ENCODE peak calls at places on chromosomes 4 and X, in nine cellular contexts. One of them, this sample, is unnamed. For H3K4me1, the result is how much of the 10 kb centered on the place peaks cover.

GRCh38 chr4:132564920-132565319 is 584.2 kb upstream of the PCDH10 start:
- DNase-seq in left ventricle myocardium inferior: no peak
- DNase-seq in small intestine: no peak
- DNase-seq in fibroblast of lung: no peak
- DNase-seq in uterus: no peak
- DNase-seq in aorta: no peak
- DNase-seq in kidney: no peak
- DNase-seq in hepatocyte: peak
- DNase-seq in gastrocnemius medialis: no peak
- DNase-seq in this sample: no peak

GRCh38 chr4:153142700-153143438 is 61.4 kb upstream of the TRIM2 start:
- DNase-seq in left ventricle myocardium inferior: peak
- DNase-seq in small intestine: peak
- DNase-seq in fibroblast of lung: peak
- DNase-seq in uterus: peak
- DNase-seq in aorta: peak
- DNase-seq in kidney: peak
- DNase-seq in hepatocyte: peak
- DNase-seq in gastrocnemius medialis: peak
- DNase-seq in this sample: peak

GRCh38 chrX:42944381-42944998 is 166.5 kb upstream of the PPP1R2C start:
- DNase-seq in left ventricle myocardium inferior: no peak
- DNase-seq in small intestine: peak
- DNase-seq in fibroblast of lung: no peak
- DNase-seq in uterus: no peak
- DNase-seq in aorta: no peak
- DNase-seq in kidney: no peak
- DNase-seq in hepatocyte: no peak
- DNase-seq in gastrocnemius medialis: no peak
- DNase-seq in this sample: no peak

GRCh38 chr4:36737691-36738090 is 456.3 kb downstream of the DTHD1 start:
- DNase-seq in left ventricle myocardium inferior: no peak
- DNase-seq in small intestine: no peak
- DNase-seq in fibroblast of lung: no peak
- DNase-seq in uterus: no peak
- DNase-seq in aorta: no peak
- DNase-seq in kidney: no peak
- DNase-seq in hepatocyte: no peak
- DNase-seq in gastrocnemius medialis: no peak
- DNase-seq in this sample: no peak

GRCh38 chrX:68732906-68733493 is 85.5 kb downstream of the STARD8 start:
- DNase-seq in left ventricle myocardium inferior: peak
- DNase-seq in small intestine: peak
- DNase-seq in fibroblast of lung: peak
- DNase-seq in uterus: peak
- DNase-seq in aorta: no peak
- DNase-seq in kidney: peak
- DNase-seq in hepatocyte: peak
- DNase-seq in gastrocnemius medialis: no peak
- DNase-seq in this sample: peak

GRCh38 chr4:173990879-173991231 is 292.6 kb downstream of the FBXO8 start:
- DNase-seq in left ventricle myocardium inferior: peak
- DNase-seq in small intestine: no peak
- DNase-seq in fibroblast of lung: no peak
- DNase-seq in uterus: peak
- DNase-seq in aorta: no peak
- DNase-seq in kidney: peak
- DNase-seq in hepatocyte: peak
- DNase-seq in gastrocnemius medialis: no peak
- DNase-seq in this sample: peak

GRCh38 chrX:40423299-40423698 is 157.5 kb upstream of the ATP6AP2 start:
- DNase-seq in left ventricle myocardium inferior: no peak
- DNase-seq in small intestine: no peak
- DNase-seq in fibroblast of lung: peak
- DNase-seq in uterus: no peak
- DNase-seq in aorta: no peak
- DNase-seq in kidney: no peak
- DNase-seq in hepatocyte: no peak
- DNase-seq in gastrocnemius medialis: no peak
- DNase-seq in this sample: no peak

GRCh38 chr4:154908168-154908567 is 127.1 kb downstream of the RBM46 start:
- DNase-seq in left ventricle myocardium inferior: no peak
- DNase-seq in small intestine: no peak
- DNase-seq in fibroblast of lung: peak
- DNase-seq in uterus: no peak
- DNase-seq in aorta: no peak
- DNase-seq in kidney: no peak
- DNase-seq in hepatocyte: peak
- DNase-seq in gastrocnemius medialis: no peak
- DNase-seq in this sample: no peak

GRCh38 chr4:72031868-72032619 is at the start of gene NPFFR2:
- DNase-seq in left ventricle myocardium inferior: peak
- DNase-seq in small intestine: no peak
- DNase-seq in fibroblast of lung: peak
- DNase-seq in uterus: no peak
- DNase-seq in aorta: peak
- DNase-seq in kidney: peak
- DNase-seq in hepatocyte: peak
- DNase-seq in gastrocnemius medialis: no peak
- DNase-seq in this sample: peak

GRCh38 chr4:94635172-94635571 is 122.6 kb upstream of the BMPR1B start:
- DNase-seq in left ventricle myocardium inferior: no peak
- DNase-seq in small intestine: no peak
- DNase-seq in fibroblast of lung: peak
- DNase-seq in uterus: no peak
- DNase-seq in aorta: no peak
- DNase-seq in kidney: no peak
- DNase-seq in hepatocyte: no peak
- DNase-seq in gastrocnemius medialis: no peak
- DNase-seq in this sample: no peak

GRCh38 chrX:105462191-105462590 is 241.7 kb upstream of the TEX13A start:
- DNase-seq in left ventricle myocardium inferior: no peak
- DNase-seq in small intestine: no peak
- DNase-seq in fibroblast of lung: peak
- DNase-seq in uterus: no peak
- DNase-seq in aorta: no peak
- DNase-seq in kidney: no peak
- DNase-seq in hepatocyte: no peak
- DNase-seq in gastrocnemius medialis: no peak
- DNase-seq in this sample: no peak

GRCh38 chr4:13921805-13922204 is 294.3 kb upstream of the BOD1L1 start:
- DNase-seq in left ventricle myocardium inferior: no peak
- DNase-seq in small intestine: no peak
- DNase-seq in fibroblast of lung: peak
- DNase-seq in uterus: no peak
- DNase-seq in aorta: no peak
- DNase-seq in kidney: no peak
- DNase-seq in hepatocyte: peak
- DNase-seq in gastrocnemius medialis: no peak
- DNase-seq in this sample: no peak

DNA sequence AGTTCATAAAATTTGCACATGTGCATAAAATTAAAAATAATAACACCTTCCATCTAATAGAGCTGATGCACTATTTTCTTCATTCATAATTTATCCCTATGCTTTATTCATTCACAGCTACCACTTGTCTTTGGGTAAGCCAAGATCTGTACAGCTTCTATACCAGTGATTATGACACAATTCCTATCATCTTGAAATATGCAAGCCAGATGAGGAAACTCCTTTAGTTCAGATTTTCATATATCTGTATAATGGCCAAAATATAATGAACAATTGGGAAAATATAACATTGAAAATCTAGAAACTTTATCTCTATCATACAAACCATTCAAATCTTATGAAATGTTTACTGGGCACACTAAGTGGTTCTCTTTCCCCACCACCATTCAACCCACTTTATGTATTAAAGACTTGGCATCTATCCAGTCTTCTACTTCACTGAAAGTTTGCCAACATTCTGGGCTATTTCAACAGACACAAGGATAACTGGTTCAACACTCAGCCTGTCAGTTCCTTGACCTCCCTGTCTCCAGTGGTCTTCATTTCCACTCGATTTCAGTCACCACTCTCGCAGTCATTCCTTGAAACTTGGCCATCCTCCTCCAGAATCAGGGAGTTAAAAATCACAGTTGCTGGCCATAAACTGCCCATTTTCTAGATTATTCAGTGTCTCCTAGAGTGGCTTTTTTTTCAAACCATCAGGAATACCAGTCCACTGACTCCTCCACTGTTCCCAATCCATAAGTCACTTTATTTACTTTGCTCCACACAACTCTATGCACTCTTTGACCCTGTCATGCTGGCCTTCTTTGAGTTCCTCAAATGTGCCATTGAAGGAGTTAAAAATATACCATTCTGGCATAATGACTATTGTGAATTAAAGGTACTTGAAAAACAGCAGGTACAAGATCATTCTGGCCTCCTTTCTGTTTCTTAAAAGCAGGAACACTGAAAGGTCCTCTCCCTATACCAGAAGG is 85.5 kb downstream of the CAMK2D start:
- DNase-seq in left ventricle myocardium inferior: no peak
- DNase-seq in small intestine: no peak
- DNase-seq in fibroblast of lung: peak
- DNase-seq in uterus: no peak
- DNase-seq in aorta: no peak
- DNase-seq in kidney: no peak
- DNase-seq in hepatocyte: peak
- DNase-seq in gastrocnemius medialis: no peak
- DNase-seq in this sample: no peak
- H3K4me1 ChIP-seq in left ventricle myocardium inferior: half or more
- H3K4me1 ChIP-seq in small intestine: under half
- H3K4me1 ChIP-seq in fibroblast of lung: under half
- H3K4me1 ChIP-seq in uterus: under half
- H3K4me1 ChIP-seq in aorta: under half
- H3K4me1 ChIP-seq in kidney: under half
- H3K4me1 ChIP-seq in hepatocyte: under half
- H3K4me1 ChIP-seq in gastrocnemius medialis: half or more
- H3K4me1 ChIP-seq in this sample: half or more

DNA sequence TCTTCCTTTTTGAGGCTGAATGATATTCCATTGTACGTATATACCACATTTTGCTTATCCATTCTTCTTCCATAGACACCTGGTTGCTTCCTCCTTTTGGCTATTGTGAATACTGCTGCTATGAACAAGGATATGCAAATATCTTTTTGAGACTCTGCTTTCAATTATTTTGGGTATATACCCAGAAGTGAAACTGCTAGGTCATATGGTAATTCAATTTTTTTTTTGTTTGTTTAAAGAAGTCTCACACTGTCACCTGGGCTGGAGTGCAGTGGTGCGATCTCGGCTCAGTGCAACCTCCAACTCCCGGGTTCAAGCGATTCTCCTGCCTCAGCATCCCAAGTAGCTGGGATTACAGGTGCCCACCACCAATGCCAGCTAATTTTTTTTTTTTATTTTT is 75.3 kb downstream of the METTL14 start:
- DNase-seq in left ventricle myocardium inferior: no peak
- DNase-seq in small intestine: no peak
- DNase-seq in fibroblast of lung: no peak
- DNase-seq in uterus: no peak
- DNase-seq in aorta: no peak
- DNase-seq in kidney: no peak
- DNase-seq in hepatocyte: no peak
- DNase-seq in gastrocnemius medialis: no peak
- DNase-seq in this sample: no peak
- H3K4me3 ChIP-seq in left ventricle myocardium inferior: no peak
- H3K4me3 ChIP-seq in small intestine: no peak
- H3K4me3 ChIP-seq in fibroblast of lung: no peak
- H3K4me3 ChIP-seq in uterus: no peak
- H3K4me3 ChIP-seq in aorta: no peak
- H3K4me3 ChIP-seq in kidney: no peak
- H3K4me3 ChIP-seq in hepatocyte: no peak
- H3K4me3 ChIP-seq in gastrocnemius medialis: no peak
- H3K4me3 ChIP-seq in this sample: no peak

GRCh38 chrX:119687661-119688413 is 5.1 kb downstream of the SEPTIN6 start:
- DNase-seq in left ventricle myocardium inferior: no peak
- DNase-seq in small intestine: no peak
- DNase-seq in fibroblast of lung: no peak
- DNase-seq in uterus: no peak
- DNase-seq in aorta: no peak
- DNase-seq in kidney: peak
- DNase-seq in hepatocyte: no peak
- DNase-seq in gastrocnemius medialis: no peak
- DNase-seq in this sample: no peak

GRCh38 chrX:119684916-119685224 is 8.1 kb downstream of the SEPTIN6 start:
- DNase-seq in left ventricle myocardium inferior: no peak
- DNase-seq in small intestine: no peak
- DNase-seq in fibroblast of lung: no peak
- DNase-seq in uterus: no peak
- DNase-seq in aorta: no peak
- DNase-seq in kidney: no peak
- DNase-seq in hepatocyte: no peak
- DNase-seq in gastrocnemius medialis: no peak
- DNase-seq in this sample: no peak

GRCh38 chrX:119688856-119689455 is 4.0 kb downstream of the SEPTIN6 start:
- DNase-seq in left ventricle myocardium inferior: no peak
- DNase-seq in small intestine: no peak
- DNase-seq in fibroblast of lung: no peak
- DNase-seq in uterus: no peak
- DNase-seq in aorta: no peak
- DNase-seq in kidney: peak
- DNase-seq in hepatocyte: no peak
- DNase-seq in gastrocnemius medialis: no peak
- DNase-seq in this sample: no peak

GRCh38 chrX:119685225-119686066 is 7.5 kb downstream of the SEPTIN6 start:
- DNase-seq in left ventricle myocardium inferior: no peak
- DNase-seq in small intestine: no peak
- DNase-seq in fibroblast of lung: no peak
- DNase-seq in uterus: no peak
- DNase-seq in aorta: no peak
- DNase-seq in kidney: peak
- DNase-seq in hepatocyte: no peak
- DNase-seq in gastrocnemius medialis: no peak
- DNase-seq in this sample: peak

DNA sequence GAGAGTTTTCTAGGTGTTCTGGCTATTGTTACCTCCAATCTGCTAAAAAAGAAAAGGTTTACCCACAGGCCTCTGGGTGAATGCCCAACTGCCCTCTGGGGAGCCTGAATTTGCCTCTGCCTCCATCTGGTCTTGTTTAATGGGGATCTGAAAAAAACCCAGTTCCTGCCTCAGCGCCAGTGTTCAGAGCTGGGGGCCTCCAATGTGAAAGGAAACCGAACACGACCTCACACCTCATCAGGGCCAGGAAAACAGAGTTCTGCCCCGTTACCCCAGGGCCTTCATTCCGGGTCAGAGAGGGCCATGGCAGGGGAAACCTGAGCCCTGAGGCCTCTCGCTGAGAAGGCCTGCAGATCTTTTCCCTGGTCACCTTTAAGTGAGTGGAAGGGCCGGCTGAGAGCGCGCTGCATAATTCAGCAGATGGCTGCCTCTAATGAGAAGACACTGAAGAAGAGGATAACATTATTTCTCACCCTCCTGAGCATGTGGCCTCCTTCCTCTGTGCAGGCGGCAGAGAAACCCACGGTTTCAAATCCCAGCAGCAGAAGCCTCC is 6.8 kb downstream of the SEPTIN6 start:
- DNase-seq in left ventricle myocardium inferior: no peak
- DNase-seq in small intestine: no peak
- DNase-seq in fibroblast of lung: no peak
- DNase-seq in uterus: no peak
- DNase-seq in aorta: no peak
- DNase-seq in kidney: peak
- DNase-seq in hepatocyte: no peak
- DNase-seq in gastrocnemius medialis: no peak
- DNase-seq in this sample: no peak
- H3K4me1 ChIP-seq in left ventricle myocardium inferior: under half
- H3K4me1 ChIP-seq in small intestine: under half
- H3K4me1 ChIP-seq in fibroblast of lung: under half
- H3K4me1 ChIP-seq in uterus: under half
- H3K4me1 ChIP-seq in aorta: under half
- H3K4me1 ChIP-seq in kidney: under half
- H3K4me1 ChIP-seq in hepatocyte: under half
- H3K4me1 ChIP-seq in gastrocnemius medialis: under half
- H3K4me1 ChIP-seq in this sample: half or more

GRCh38 chr4:110955748-110956147 is 332.9 kb upstream of the PITX2 start:
- DNase-seq in left ventricle myocardium inferior: no peak
- DNase-seq in small intestine: no peak
- DNase-seq in fibroblast of lung: no peak
- DNase-seq in uterus: no peak
- DNase-seq in aorta: no peak
- DNase-seq in kidney: no peak
- DNase-seq in hepatocyte: no peak
- DNase-seq in gastrocnemius medialis: no peak
- DNase-seq in this sample: no peak
- H3K4me3 ChIP-seq in left ventricle myocardium inferior: no peak
- H3K4me3 ChIP-seq in small intestine: no peak
- H3K4me3 ChIP-seq in fibroblast of lung: no peak
- H3K4me3 ChIP-seq in uterus: no peak
- H3K4me3 ChIP-seq in aorta: no peak
- H3K4me3 ChIP-seq in kidney: no peak
- H3K4me3 ChIP-seq in hepatocyte: no peak
- H3K4me3 ChIP-seq in gastrocnemius medialis: no peak
- H3K4me3 ChIP-seq in this sample: no peak